ENCODE peak calls at places on chromosome 3, in six cellular contexts. I, M, D, A, U and O are unnamed samples.
A peak's percentile ranks its signal among the peaks of the same experiment; 100 is the strongest.

GRCh38 chr3:32725721-32726120 is 40.7 kb downstream of the CNOT10 start:
- DNase-seq in I (no peak), U (peak; percentile 56), M (no peak), D (no peak), A (no peak), O (no peak)

GRCh38 chr3:51585197-51585596 is 46.7 kb downstream of the RAD54L2 start:
- DNase-seq in D (no peak), I (no peak), A (no peak), M (no peak), U (no peak), O (no peak)

GRCh38 chr3:67305160-67305559 is 307.1 kb downstream of the KBTBD8 start:
- DNase-seq in I (no peak), D (no peak), U (no peak), M (no peak), A (no peak), O (no peak)

GRCh38 chr3:3821780-3822179 is 22.5 kb downstream of the LRRN1 start:
- DNase-seq in U (no peak), M (no peak), D (no peak), A (no peak), I (no peak), O (no peak)

GRCh38 chr3:154122912-154123559 is 1.8 kb downstream of the ARHGEF26 start:
- DNase-seq in D (no peak), I (peak; percentile 17), A (no peak), M (no peak), U (peak; percentile 19), O (no peak)

GRCh38 chr3:195175076-195175475 is 95.9 kb downstream of the XXYLT1 start:
- DNase-seq in A (no peak), I (no peak), M (no peak), U (no peak), D (peak; percentile 19), O (no peak)

GRCh38 chr3:61927332-61927731 is 366.0 kb downstream of the PTPRG start:
- DNase-seq in M (peak; percentile 81), A (no peak), D (peak; percentile 77), I (no peak), U (peak; percentile 80), O (no peak)

GRCh38 chr3:143000525-143000924 is 845 bp upstream of the U2SURP start:
- DNase-seq in U (peak; percentile 67), A (no peak), M (no peak), I (no peak), D (no peak), O (no peak)

GRCh38 chr3:104879919-104880318 is 486.8 kb upstream of the ALCAM start:
- DNase-seq in U (peak; percentile 77), M (no peak), D (no peak), A (no peak), I (no peak), O (no peak)

GRCh38 chr3:141328286-141329166 is 39.8 kb upstream of the ZBTB38 start:
- DNase-seq in M (no peak), I (no peak), U (no peak), A (no peak), D (no peak), O (no peak)

GRCh38 chr3:133097214-133097613 is 59.0 kb downstream of the TMEM108 start:
- DNase-seq in I (no peak), D (no peak), U (peak; percentile 3), A (no peak), M (no peak), O (no peak)

GRCh38 chr3:193962986-193963683 is 172.8 kb upstream of the HES1 start:
- DNase-seq in A (no peak), D (no peak), M (no peak), U (no peak), I (no peak), O (no peak)

GRCh38 chr3:89606151-89606550 is 498.7 kb downstream of the EPHA3 start:
- DNase-seq in U (peak; percentile 10), I (no peak), M (no peak), A (no peak), D (no peak), O (no peak)

GRCh38 chr3:171374661-171375285 is 85.4 kb downstream of the TNIK start:
- DNase-seq in M (peak; percentile 51), I (no peak), U (peak; percentile 84), A (no peak), D (no peak), O (no peak)

GRCh38 chr3:25820372-25820771 is 30.5 kb downstream of the OXSM start:
- DNase-seq in M (peak; percentile 80), A (no peak), D (no peak), U (peak; percentile 98), I (no peak), O (no peak)

GRCh38 chr3:87626471-87626995 is 350.1 kb upstream of the POU1F1 start:
- DNase-seq in U (peak; percentile 68), I (no peak), M (no peak), A (no peak), D (no peak), O (no peak)

GRCh38 chr3:127694467-127695215 is 21.9 kb downstream of the ABTB1 start:
- DNase-seq in M (no peak), D (no peak), U (no peak), I (peak; percentile 60), A (no peak), O (no peak)

GRCh38 chr3:178275793-178276192 is 260.4 kb upstream of the KCNMB2 start:
- DNase-seq in U (no peak), D (no peak), M (peak; percentile 66), A (no peak), I (no peak), O (no peak)

GRCh38 chr3:194296832-194297666 is 54.1 kb downstream of the CPN2 start:
- DNase-seq in I (peak; percentile 31), D (no peak), U (no peak), M (no peak), A (no peak), O (no peak)

GRCh38 chr3:45509038-45509767 is 85.3 kb upstream of the LIMD1 start:
- DNase-seq in U (peak; percentile 96), I (no peak), D (no peak), A (no peak), M (peak; percentile 78), O (no peak)

GRCh38 chr3:16461463-16462245 is 51.8 kb downstream of the RFTN1 start:
- DNase-seq in U (no peak), I (no peak), M (no peak), D (no peak), A (no peak), O (no peak)

GRCh38 chr3:29004885-29005599 is 275.8 kb upstream of the RBMS3 start:
- DNase-seq in U (no peak), D (no peak), I (no peak), M (no peak), A (no peak), O (no peak)

GRCh38 chr3:105502333-105502732 is 135.6 kb downstream of the ALCAM start:
- DNase-seq in D (no peak), U (no peak), M (no peak), I (no peak), A (no peak), O (no peak)

GRCh38 chr3:182133752-182134151 is 422.0 kb downstream of the SOX2 start:
- DNase-seq in M (no peak), D (no peak), A (no peak), I (no peak), U (no peak), O (no peak)

GRCh38 chr3:4220050-4220449 is 83.1 kb upstream of the SETMAR start:
- DNase-seq in I (no peak), A (no peak), D (no peak), M (no peak), U (no peak), O (no peak)

GRCh38 chr3:150922611-150923010 is 17.4 kb upstream of the MINDY4B start:
- DNase-seq in I (no peak), U (peak; percentile 7), M (no peak), D (no peak), A (no peak), O (no peak)

GRCh38 chr3:150926328-150926727 is 21.1 kb upstream of the MINDY4B start:
- DNase-seq in I (no peak), A (no peak), U (no peak), D (no peak), M (no peak), O (no peak)

GRCh38 chr3:150928234-150928633 is 23.0 kb upstream of the MINDY4B start:
- DNase-seq in I (no peak), M (no peak), D (no peak), U (no peak), A (no peak), O (no peak)

GRCh38 chr3:150921207-150921606 is 16.0 kb upstream of the MINDY4B start:
- DNase-seq in I (no peak), D (no peak), M (no peak), A (no peak), U (no peak), O (no peak)

GRCh38 chr3:150925751-150926201 is 20.5 kb upstream of the MINDY4B start:
- DNase-seq in A (peak; percentile 56), D (no peak), I (peak; percentile 68), M (no peak), U (peak; percentile 26), O (peak; percentile 23)
- TF ChIP-seq CTCF in A (peak; percentile 77), D (no peak), I (peak; percentile 65), M (peak; percentile 60), U (peak; percentile 74), O (peak; percentile 52)

GRCh38 chr3:76570436-76571057 is 469.4 kb upstream of the ROBO2 start:
- DNase-seq in M (no peak), A (no peak), U (peak; percentile 49), D (no peak), I (no peak), O (no peak)
- TF ChIP-seq CTCF in M (peak; percentile 51), A (peak; percentile 18), U (peak; percentile 53), D (no peak), I (peak; percentile 90), O (no peak)

GRCh38 chr3:186307594-186307993 is 54.4 kb downstream of the DGKG start:
- DNase-seq in D (no peak), I (peak; percentile 46), A (peak; percentile 25), U (peak; percentile 64), M (no peak), O (no peak)

GRCh38 chr3:186308549-186308948 is 53.5 kb downstream of the DGKG start:
- DNase-seq in M (no peak), A (no peak), U (no peak), I (no peak), D (no peak), O (no peak)

GRCh38 chr3:186315581-186316354 is 46.3 kb downstream of the DGKG start:
- DNase-seq in I (no peak), M (no peak), A (no peak), U (peak; percentile 48), D (no peak), O (no peak)

GRCh38 chr3:186314896-186315295 is 47.1 kb downstream of the DGKG start:
- DNase-seq in D (no peak), M (no peak), I (no peak), U (no peak), A (no peak), O (no peak)

DNA sequence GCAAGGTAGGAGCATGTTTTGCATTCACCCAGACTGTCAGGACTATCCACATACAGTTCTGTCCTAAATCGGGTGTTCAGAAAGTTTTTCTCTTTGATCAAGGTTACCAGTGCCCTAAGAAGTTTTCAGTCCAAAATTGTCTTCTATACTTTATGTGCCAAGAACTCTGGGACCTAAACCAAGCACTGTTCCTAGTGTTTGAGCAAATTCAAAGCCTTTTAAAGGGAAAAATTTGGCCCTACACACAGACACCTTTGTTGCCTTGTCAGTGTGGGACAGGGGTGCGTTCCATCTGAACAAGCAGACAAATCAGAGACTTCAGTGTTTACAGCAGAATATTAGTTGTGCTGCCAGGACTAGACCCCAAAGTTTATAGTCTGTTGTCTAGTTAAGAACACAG is 50.6 kb downstream of the DGKG start:
- DNase-seq in A (no peak), U (no peak), D (no peak), M (no peak), I (no peak), O (no peak)
- TF ChIP-seq CTCF in A (no peak), U (no peak), D (no peak), M (no peak), I (no peak), O (no peak)

GRCh38 chr3:183188895-183189462 is 26.4 kb upstream of the LAMP3 start:
- DNase-seq in I (peak; percentile 63), D (no peak), A (peak; percentile 47), U (peak; percentile 47), M (no peak), O (no peak)
- TF ChIP-seq CTCF in I (peak; percentile 31), D (no peak), A (peak; percentile 15), U (peak; percentile 36), M (no peak), O (peak; percentile 25)